ENCODE peak calls at places on chromosomes 4 and X, in seven cellular contexts. K is ovary; I is kidney tubule cell; L is lower lobe of right lung; C is endothelial cell; M is effector CD4-positive, alpha-beta T cell; O is adipocyte. P is an unnamed sample.

GRCh38 chr4:185504098-185505047 is 30.9 kb downstream of the PDLIM3 start:
- DNase-seq in K (peak), I (peak), L (peak), C (no peak), M (no peak), O (no peak), P (no peak)

GRCh38 chr4:186651624-186652023 is 72.0 kb downstream of the FAT1 start:
- DNase-seq in K (no peak), I (peak), L (no peak), C (no peak), M (no peak), O (no peak), P (no peak)

GRCh38 chr4:53465291-53465690 is 87.8 kb downstream of the FIP1L1 start:
- DNase-seq in K (no peak), I (no peak), L (no peak), C (no peak), M (no peak), O (peak), P (no peak)

GRCh38 chr4:25860586-25861421 is 2.0 kb downstream of the SEL1L3 start:
- DNase-seq in K (no peak), I (no peak), L (peak), C (no peak), M (no peak), O (peak), P (peak)

GRCh38 chrX:83469551-83469950 is 38.5 kb upstream of the POU3F4 start:
- DNase-seq in K (no peak), I (peak), L (no peak), C (peak), M (no peak), O (peak), P (no peak)

GRCh38 chr4:82733636-82734035 is 65.0 kb downstream of the SCD5 start:
- DNase-seq in K (no peak), I (peak), L (no peak), C (no peak), M (no peak), O (peak), P (no peak)

GRCh38 chr4:110704748-110705439 is 82.0 kb upstream of the PITX2 start:
- DNase-seq in K (no peak), I (no peak), L (no peak), C (no peak), M (no peak), O (no peak), P (no peak)

GRCh38 chr4:168509786-168510185 is 12.9 kb downstream of the PALLD start:
- DNase-seq in K (no peak), I (peak), L (no peak), C (no peak), M (peak), O (peak), P (no peak)

GRCh38 chrX:40065291-40066046 is 32.3 kb downstream of the BCOR start:
- DNase-seq in K (no peak), I (no peak), L (no peak), C (no peak), M (no peak), O (no peak), P (no peak)

P was measured in erythroblast.